ENCODE peak calls at places on chromosomes 12 and 14, in five cellular contexts. E is GM20000; J is cardiac fibroblast; N is stimulated activated CD4-positive, alpha-beta T cell treated with anti-CD3 and anti-CD28 coated beads, Interleukin-1b, Interleukin-23, amount 100 ng/mL, for 24 hours; W is brain microvascular endothelial cell. B is an unnamed sample.

GRCh38 chr14:59020382-59020781 is 168.1 kb upstream of the DAAM1 start:
- DNase-seq in E (no peak), J (peak), N (no peak), W (peak), B (peak)

GRCh38 chr12:109501299-109501698 is 23.9 kb downstream of the UBE3B start:
- DNase-seq in E (no peak), J (no peak), N (no peak), W (no peak), B (no peak)

GRCh38 chr14:91829511-91829910 is 37.8 kb downstream of the TC2N start:
- DNase-seq in E (no peak), J (no peak), N (no peak), W (no peak), B (peak)

GRCh38 chr12:62434504-62435336 is 31.9 kb upstream of the MON2 start:
- DNase-seq in E (no peak), J (no peak), N (no peak), W (no peak), B (peak)

GRCh38 chr14:84247693-84248092 is 1282.3 kb upstream of the FLRT2 start:
- DNase-seq in E (no peak), J (no peak), N (no peak), W (no peak), B (no peak)

GRCh38 chr12:122182887-122183587 is at the start of gene LRRC43:
- DNase-seq in E (peak), J (peak), N (no peak), W (no peak), B (no peak)

GRCh38 chr12:74111688-74112360 is 425.8 kb upstream of the ATXN7L3B start:
- DNase-seq in E (no peak), J (peak), N (no peak), W (peak), B (peak)

GRCh38 chr14:37237735-37238200 is 40.0 kb downstream of the MIPOL1 start:
- DNase-seq in E (no peak), J (no peak), N (no peak), W (no peak), B (no peak)

GRCh38 chr14:96064866-96065265 is 25.7 kb downstream of the C14orf132 start:
- DNase-seq in E (no peak), J (no peak), N (no peak), W (no peak), B (no peak)

GRCh38 chr14:22614240-22614799 is 16.2 kb downstream of the ABHD4 start:
- DNase-seq in E (no peak), J (peak), N (no peak), W (peak), B (peak)

B was measured in PC-3.